ENCODE peak calls at places on chromosomes 5 and 9, in ten cellular contexts. R is breast epithelium, P is heart left ventricle, E is suprapubic skin, N is adrenal gland, F is HepG2, C is transverse colon, Z is IMR-90, A is uterus, L is sigmoid colon. M is an unnamed sample. For H3K4me1, the result is how much of the 10 kb centered on the place peaks cover.

GRCh38 chr5:115816226-115817042 is at the start of gene CDO1:
- DNase-seq in R (peak), P (peak), E (peak), N (peak), F (no peak), C (peak), Z (peak), A (peak), L (peak), M (peak)

GRCh38 chr5:143166661-143167420 is 236.6 kb downstream of the NR3C1 start:
- DNase-seq in R (no peak), P (no peak), E (no peak), N (no peak), F (peak), C (peak), Z (no peak), A (no peak), L (no peak), M (no peak)

GRCh38 chr5:37773809-37774208 is 66.0 kb downstream of the GDNF start:
- DNase-seq in R (no peak), P (no peak), E (no peak), N (no peak), F (no peak), C (no peak), Z (no peak), A (no peak), L (no peak), M (no peak)

GRCh38 chr9:111838439-111838838 is 43.7 kb upstream of the SHOC1 start:
- DNase-seq in R (no peak), P (no peak), E (no peak), N (no peak), F (no peak), C (no peak), Z (no peak), A (no peak), L (no peak), M (no peak)

GRCh38 chr9:87147803-87148202 is 200.5 kb upstream of the GAS1 start:
- DNase-seq in R (no peak), P (no peak), E (no peak), N (no peak), F (no peak), C (no peak), Z (no peak), A (no peak), L (no peak), M (no peak)

GRCh38 chr5:10563132-10563939 is 534 bp upstream of the ANKRD33B start:
- DNase-seq in R (no peak), P (no peak), E (peak), N (no peak), F (no peak), C (peak), Z (peak), A (peak), L (peak), M (peak)

GRCh38 chr9:82490019-82490499 is 501.5 kb downstream of the SPATA31D1 start:
- DNase-seq in R (no peak), P (no peak), E (no peak), N (no peak), F (no peak), C (no peak), Z (peak), A (no peak), L (no peak), M (no peak)

GRCh38 chr5:58241383-58241782 is 218.5 kb downstream of the PLK2 start:
- DNase-seq in R (no peak), P (peak), E (no peak), N (peak), F (no peak), C (no peak), Z (peak), A (no peak), L (no peak), M (no peak)

GRCh38 chr5:68033961-68034581 is 181.5 kb upstream of the PIK3R1 start:
- DNase-seq in R (no peak), P (peak), E (no peak), N (peak), F (no peak), C (peak), Z (peak), A (peak), L (no peak), M (no peak)

GRCh38 chr5:179140293-179140692 is 80.1 kb downstream of the ZNF354C start:
- DNase-seq in R (no peak), P (no peak), E (no peak), N (no peak), F (no peak), C (no peak), Z (no peak), A (no peak), L (no peak), M (no peak)

GRCh38 chr9:85741112-85741874 is 461 bp downstream of the AGTPBP1 start:
- DNase-seq in R (no peak), P (peak), E (peak), N (peak), F (peak), C (peak), Z (peak), A (no peak), L (peak), M (peak)

GRCh38 chr5:173329370-173330150 is 1.3 kb upstream of the STC2 start:
- DNase-seq in R (peak), P (no peak), E (peak), N (no peak), F (peak), C (no peak), Z (no peak), A (no peak), L (no peak), M (no peak)

GRCh38 chr9:4281676-4282075 is 18.2 kb downstream of the GLIS3 start:
- DNase-seq in R (no peak), P (no peak), E (no peak), N (no peak), F (no peak), C (no peak), Z (no peak), A (no peak), L (no peak), M (no peak)

GRCh38 chr9:134852906-134853654 is 27.5 kb upstream of the FCN2 start:
- DNase-seq in R (peak), P (peak), E (peak), N (peak), F (no peak), C (no peak), Z (no peak), A (no peak), L (peak), M (no peak)

GRCh38 chr9:4984571-4985375 is at the start of gene JAK2:
- DNase-seq in R (peak), P (peak), E (peak), N (peak), F (peak), C (peak), Z (peak), A (peak), L (peak), M (peak)

GRCh38 chr5:140108093-140109049 is 5.5 kb upstream of the PURA start:
- DNase-seq in R (no peak), P (peak), E (peak), N (peak), F (no peak), C (peak), Z (no peak), A (peak), L (peak), M (no peak)

GRCh38 chr5:160466889-160467554 is 45.4 kb downstream of the PTTG1 start:
- DNase-seq in R (no peak), P (no peak), E (no peak), N (no peak), F (peak), C (no peak), Z (no peak), A (no peak), L (no peak), M (no peak)

GRCh38 chr9:133437753-133438531 is 15.8 kb downstream of the ADAMTS13 start:
- DNase-seq in R (no peak), P (no peak), E (no peak), N (no peak), F (no peak), C (no peak), Z (no peak), A (no peak), L (no peak), M (no peak)

GRCh38 chr9:130140701-130141100 is 31.5 kb upstream of the NCS1 start:
- DNase-seq in R (no peak), P (no peak), E (no peak), N (no peak), F (no peak), C (no peak), Z (no peak), A (no peak), L (no peak), M (no peak)

GRCh38 chr5:100790170-100790665 is 112.9 kb downstream of the ST8SIA4 start:
- DNase-seq in R (no peak), P (no peak), E (no peak), N (no peak), F (no peak), C (peak), Z (no peak), A (no peak), L (no peak), M (no peak)

GRCh38 chr9:108323615-108324014 is 532.2 kb downstream of the ACTL7B start:
- DNase-seq in R (no peak), P (no peak), E (no peak), N (no peak), F (no peak), C (no peak), Z (no peak), A (no peak), L (no peak), M (no peak)

GRCh38 chr9:655875-656274 is 185.6 kb upstream of the DMRT1 start:
- DNase-seq in R (no peak), P (peak), E (no peak), N (peak), F (no peak), C (no peak), Z (no peak), A (peak), L (peak), M (peak)

GRCh38 chr9:120386390-120387131 is 193.4 kb downstream of the CDK5RAP2 start:
- DNase-seq in R (no peak), P (no peak), E (no peak), N (peak), F (peak), C (no peak), Z (no peak), A (no peak), L (peak), M (no peak)

GRCh38 chr5:135719428-135720063 is 114.9 kb upstream of the SLC25A48 start:
- DNase-seq in R (no peak), P (no peak), E (peak), N (no peak), F (no peak), C (peak), Z (no peak), A (no peak), L (no peak), M (no peak)

GRCh38 chr9:124360277-124360676 is 55.0 kb downstream of the PSMB7 start:
- DNase-seq in R (no peak), P (no peak), E (no peak), N (no peak), F (no peak), C (no peak), Z (no peak), A (no peak), L (no peak), M (no peak)

GRCh38 chr9:136695435-136695895 is 8.2 kb upstream of the AGPAT2 start:
- DNase-seq in R (peak), P (peak), E (no peak), N (no peak), F (no peak), C (peak), Z (no peak), A (no peak), L (no peak), M (no peak)

GRCh38 chr9:83707768-83708514 is at the start of gene UBQLN1:
- DNase-seq in R (peak), P (peak), E (peak), N (peak), F (peak), C (peak), Z (peak), A (peak), L (peak), M (peak)
- TF ChIP-seq POLR2A in R (peak), P (peak), E (peak), N (peak), F (peak), C (peak), Z (peak), A (peak), L (peak), M (peak)

GRCh38 chr5:149803153-149803552 is 73.0 kb downstream of the PPARGC1B start:
- DNase-seq in R (no peak), P (no peak), E (no peak), N (no peak), F (no peak), C (no peak), Z (no peak), A (no peak), L (no peak), M (no peak)
- H3K4me1 ChIP-seq in R (under half), P (half or more), E (under half), N (under half), F (under half), C (half or more), Z (under half), A (under half), L (half or more), M (under half)

DNA sequence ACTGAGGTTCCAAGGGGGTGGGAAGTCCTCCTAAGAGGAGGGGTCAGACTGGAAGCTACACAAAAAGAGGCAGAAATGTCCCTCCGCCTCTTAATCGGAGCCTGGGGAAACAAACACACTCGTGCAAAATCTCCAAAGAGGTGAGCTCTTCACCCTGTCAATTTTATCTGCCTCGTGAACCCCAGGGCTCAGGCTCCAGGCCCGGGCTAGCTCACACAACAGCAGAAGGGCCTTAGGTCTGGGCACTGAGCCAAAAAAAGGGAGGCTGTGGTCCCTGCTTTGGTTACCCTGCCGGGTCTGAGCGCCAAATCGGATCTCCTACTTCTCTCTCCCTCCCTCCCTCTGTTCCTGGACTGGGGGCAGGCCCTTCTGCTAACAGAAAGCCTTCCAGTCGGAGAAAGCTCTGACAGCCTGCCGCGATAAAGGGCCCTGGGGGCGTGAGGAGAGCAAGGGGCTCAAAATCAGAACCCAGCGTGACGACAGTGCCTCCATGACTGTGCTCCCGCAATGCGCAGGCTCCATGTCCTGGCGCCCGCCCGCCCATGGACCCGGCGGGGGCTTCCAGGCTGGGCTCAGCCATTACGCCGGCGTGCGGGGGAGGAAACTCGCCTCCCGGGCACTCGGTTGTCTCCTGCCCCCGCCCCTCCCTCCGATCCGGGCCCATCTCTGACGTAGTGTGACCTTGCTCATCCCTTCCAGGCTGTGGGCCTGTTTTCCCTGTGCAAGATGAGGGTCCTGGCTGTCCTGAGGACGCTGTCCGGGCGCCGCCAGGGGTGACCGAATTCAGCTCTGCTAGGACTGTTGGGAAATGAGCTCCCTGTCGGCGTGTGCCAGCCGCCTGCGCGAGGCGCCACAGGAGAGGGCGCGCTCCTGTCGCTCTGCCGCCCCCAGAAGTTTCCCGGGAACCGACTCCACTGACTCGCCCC is 865 bp upstream of the SLC22A4 start:
- DNase-seq in R (peak), P (peak), E (peak), N (peak), F (peak), C (peak), Z (peak), A (peak), L (peak), M (peak)
- TF ChIP-seq POLR2A in R (no peak), P (no peak), E (no peak), N (peak), F (peak), C (no peak), Z (peak), A (peak), L (peak), M (no peak)

GRCh38 chr5:76689321-76690026 is 26.5 kb upstream of the F2R start:
- DNase-seq in R (no peak), P (no peak), E (no peak), N (no peak), F (no peak), C (no peak), Z (peak), A (no peak), L (no peak), M (no peak)
- H3K4me1 ChIP-seq in R (under half), P (under half), E (under half), N (under half), F (under half), C (under half), Z (under half), A (under half), L (under half), M (under half)

GRCh38 chr5:172146748-172147092 is 41.3 kb downstream of the STK10 start:
- DNase-seq in R (no peak), P (no peak), E (no peak), N (no peak), F (no peak), C (no peak), Z (no peak), A (no peak), L (no peak), M (no peak)
- TF ChIP-seq POLR2A in R (no peak), P (no peak), E (no peak), N (no peak), F (no peak), C (no peak), Z (no peak), A (no peak), L (no peak), M (no peak)

DNA sequence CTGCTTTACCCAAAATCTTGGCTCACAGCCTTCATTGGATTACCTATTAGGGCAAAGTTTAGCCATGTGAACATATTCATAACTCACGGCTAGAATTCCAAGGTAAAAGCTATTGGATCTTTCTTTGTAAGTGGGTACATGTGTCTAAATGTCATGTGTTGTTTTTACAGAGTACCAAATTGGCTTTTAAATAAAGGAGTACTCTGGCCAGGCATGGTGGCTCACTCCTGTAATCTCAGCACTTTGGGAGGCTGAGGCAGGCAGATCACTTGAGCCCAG is 210.9 kb downstream of the DTWD2 start:
- DNase-seq in R (no peak), P (no peak), E (no peak), N (no peak), F (no peak), C (no peak), Z (no peak), A (no peak), L (no peak), M (no peak)
- H3K4me1 ChIP-seq in R (under half), P (under half), E (under half), N (under half), F (under half), C (under half), Z (under half), A (under half), L (under half), M (under half)

DNA sequence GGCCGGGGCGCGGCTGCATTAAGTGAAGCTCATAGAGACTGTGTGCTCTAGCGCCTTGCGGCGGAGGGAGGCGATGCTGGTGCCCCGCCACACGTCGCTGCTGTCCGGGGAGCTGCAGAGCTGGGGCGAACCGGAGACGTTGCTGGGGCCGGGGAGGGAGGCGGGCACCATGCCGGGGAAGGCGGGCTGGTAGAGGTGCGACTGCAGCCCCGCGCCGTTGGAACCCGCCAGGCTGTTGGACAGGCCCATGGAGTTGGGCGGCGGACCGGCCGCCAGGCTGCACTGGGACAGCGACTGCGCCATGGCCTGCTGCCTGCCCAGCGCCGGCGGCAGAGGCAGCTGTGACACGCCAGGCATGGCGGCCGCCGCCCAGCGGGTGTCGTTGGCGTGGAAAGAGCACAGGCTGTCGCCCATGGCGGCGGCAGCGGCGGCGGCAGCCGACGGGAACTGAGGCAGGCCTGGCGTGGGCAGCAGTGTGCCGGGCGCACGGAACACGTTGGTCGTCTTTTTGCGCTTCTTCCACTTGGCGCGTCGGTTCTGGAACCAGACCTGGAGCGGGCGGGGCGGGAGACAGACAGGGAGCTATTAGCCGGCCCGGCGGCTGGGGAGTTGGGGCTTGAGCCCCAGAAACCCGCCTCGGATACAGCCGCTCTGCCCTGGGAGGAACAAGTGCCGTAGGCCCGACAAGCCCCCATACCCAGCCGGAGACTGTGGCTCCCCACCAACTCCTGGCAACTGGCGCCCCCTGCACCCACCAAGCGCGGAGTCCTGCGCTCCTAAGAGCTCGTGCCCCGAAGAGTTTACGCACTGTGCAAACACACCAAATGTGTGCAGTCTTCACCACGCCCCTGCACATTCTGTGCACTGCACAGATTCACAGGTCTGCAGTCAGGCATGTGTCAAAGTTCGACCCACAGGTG is 8.0 kb downstream of the OTP start:
- DNase-seq in R (no peak), P (no peak), E (no peak), N (peak), F (peak), C (peak), Z (no peak), A (no peak), L (no peak), M (no peak)
- TF ChIP-seq POLR2A in R (no peak), P (no peak), E (no peak), N (no peak), F (no peak), C (no peak), Z (no peak), A (no peak), L (no peak), M (no peak)

DNA sequence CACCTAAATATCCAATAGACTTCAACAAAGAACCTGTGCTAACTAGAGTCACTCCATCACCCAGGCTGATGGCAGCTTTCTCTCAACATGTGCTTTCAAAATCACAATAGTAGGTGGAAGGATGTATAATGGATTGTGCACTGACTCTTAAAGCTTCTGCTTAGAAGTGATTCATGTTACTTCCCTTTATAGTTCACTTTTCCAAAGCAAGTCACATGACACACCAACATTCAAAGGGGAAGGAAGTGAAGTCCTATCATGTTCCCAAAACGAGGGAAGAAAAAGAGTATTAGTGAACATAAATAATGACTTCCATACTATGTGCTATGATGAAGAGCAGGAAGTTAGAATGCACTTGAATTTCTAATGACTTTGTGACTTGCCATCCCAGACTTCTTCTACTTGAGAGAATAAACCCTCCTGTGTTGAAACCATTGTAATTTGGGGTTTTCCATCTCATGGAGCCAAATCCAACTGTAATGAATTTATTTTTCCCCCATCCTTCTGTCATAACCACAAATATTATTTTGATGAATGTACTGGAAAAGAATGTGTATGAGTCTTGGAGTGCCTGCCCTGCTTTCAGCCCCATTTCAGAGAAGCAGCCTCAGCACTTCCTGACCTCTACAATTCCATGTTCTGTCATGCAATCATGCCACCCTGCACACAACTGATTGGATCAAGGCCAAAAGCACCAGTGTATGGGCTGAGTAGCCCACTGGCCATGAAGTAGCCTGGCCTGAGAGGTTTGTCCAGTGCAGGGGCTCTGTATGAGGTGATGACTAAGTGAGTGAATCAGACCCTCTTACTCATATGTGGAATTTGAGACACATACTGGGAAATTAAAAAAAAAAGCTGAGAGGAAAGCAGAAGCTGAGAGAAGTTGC is 525.8 kb upstream of the CLINT1 start:
- DNase-seq in R (no peak), P (no peak), E (no peak), N (no peak), F (no peak), C (no peak), Z (peak), A (no peak), L (peak), M (no peak)
- H3K4me1 ChIP-seq in R (under half), P (under half), E (under half), N (under half), F (under half), C (under half), Z (under half), A (under half), L (under half), M (under half)